ENCODE peak calls at places on chromosomes 13 and 19, in seven cellular contexts. G is endodermal cell, E is IMR-90, D is mammary epithelial cell, J is colonic mucosa, B is GM23248, H is HepG2. V is an unnamed sample.

GRCh38 chr19:35389192-35389861 is 18.5 kb downstream of the GPR42 start:
- DNase-seq in G (no peak), E (no peak), D (no peak), J (peak; percentile 19), B (no peak), H (peak; percentile 82), V (no peak)

GRCh38 chr13:110509478-110509926 is 52.0 kb downstream of the RAB20 start:
- DNase-seq in G (no peak), E (peak; percentile 41), D (no peak), J (no peak), B (no peak), H (peak; percentile 41), V (no peak)

GRCh38 chr19:3964256-3965194 is 6.4 kb downstream of the DAPK3 start:
- DNase-seq in G (peak; percentile 53), E (no peak), D (no peak), J (no peak), B (no peak), H (no peak), V (no peak)

GRCh38 chr19:5536337-5536894 is 31.3 kb downstream of the TINCR start:
- DNase-seq in G (peak; percentile 97), E (peak; percentile 33), D (peak; percentile 57), J (no peak), B (peak; percentile 65), H (no peak), V (peak; percentile 90)

GRCh38 chr19:3683405-3683865 is 16.8 kb downstream of the PIP5K1C start:
- DNase-seq in G (peak; percentile 81), E (no peak), D (no peak), J (no peak), B (no peak), H (no peak), V (peak; percentile 52)

GRCh38 chr19:33267706-33268105 is 34.6 kb downstream of the CEBPA start:
- DNase-seq in G (no peak), E (no peak), D (no peak), J (no peak), B (no peak), H (no peak), V (no peak)

GRCh38 chr13:106989866-106990265 is 421.9 kb upstream of the ARGLU1 start:
- DNase-seq in G (no peak), E (no peak), D (no peak), J (no peak), B (no peak), H (no peak), V (no peak)

GRCh38 chr19:35608250-35608649 is 4.3 kb upstream of the HAUS5 start:
- DNase-seq in G (no peak), E (no peak), D (no peak), J (no peak), B (no peak), H (no peak), V (no peak)

GRCh38 chr19:3132971-3133792 is 2.7 kb upstream of the GNA15 start:
- DNase-seq in G (peak; percentile 48), E (peak; percentile 21), D (no peak), J (no peak), B (peak; percentile 78), H (no peak), V (no peak)

GRCh38 chr19:16372065-16372915 is 47.7 kb downstream of the KLF2 start:
- DNase-seq in G (no peak), E (no peak), D (no peak), J (no peak), B (no peak), H (no peak), V (no peak)

GRCh38 chr13:41580345-41580744 is 123.0 kb downstream of the RGCC start:
- DNase-seq in G (no peak), E (no peak), D (no peak), J (no peak), B (no peak), H (no peak), V (no peak)

GRCh38 chr19:45999653-46000121 is 4.4 kb downstream of the CCDC61 start:
- DNase-seq in G (peak; percentile 84), E (peak; percentile 43), D (no peak), J (no peak), B (peak; percentile 55), H (no peak), V (no peak)

GRCh38 chr13:72537782-72538181 is 189.6 kb downstream of the MZT1 start:
- DNase-seq in G (no peak), E (no peak), D (no peak), J (no peak), B (no peak), H (no peak), V (no peak)

GRCh38 chr19:17680235-17680722 is 7.9 kb downstream of the UNC13A start:
- DNase-seq in G (peak; percentile 78), E (peak; percentile 62), D (peak; percentile 37), J (peak; percentile 24), B (peak; percentile 86), H (no peak), V (no peak)

GRCh38 chr13:35720690-35721554 is 244.4 kb upstream of the MAB21L1 start:
- DNase-seq in G (peak; percentile 95), E (peak; percentile 46), D (peak; percentile 9), J (peak; percentile 53), B (peak; percentile 75), H (peak; percentile 31), V (peak; percentile 27)

GRCh38 chr13:51636349-51636890 is 52.2 kb downstream of the WDFY2 start:
- DNase-seq in G (peak; percentile 13), E (no peak), D (no peak), J (no peak), B (no peak), H (peak; percentile 99), V (no peak)

GRCh38 chr13:51635137-51635878 is 51.0 kb downstream of the WDFY2 start:
- DNase-seq in G (peak; percentile 28), E (no peak), D (no peak), J (no peak), B (no peak), H (no peak), V (no peak)

GRCh38 chr13:51629711-51630575 is 45.7 kb downstream of the WDFY2 start:
- DNase-seq in G (no peak), E (no peak), D (no peak), J (no peak), B (peak; percentile 66), H (no peak), V (no peak)

GRCh38 chr13:51628059-51628852 is 44.0 kb downstream of the WDFY2 start:
- DNase-seq in G (no peak), E (no peak), D (no peak), J (no peak), B (no peak), H (no peak), V (no peak)

GRCh38 chr13:51632643-51633357 is 48.5 kb downstream of the WDFY2 start:
- DNase-seq in G (peak; percentile 64), E (no peak), D (peak; percentile 55), J (no peak), B (peak; percentile 36), H (peak; percentile 77), V (peak; percentile 20)
- H3K9ac ChIP-seq in G (no peak overlapping the region), E (peak overlapping the region; percentile 43), D (peak overlapping the region; percentile 26), J (no peak overlapping the region), B (peak overlapping the region; percentile 56), H (peak overlapping the region; percentile 61), V (no peak overlapping the region)

GRCh38 chr19:6723108-6723618 is 2.7 kb upstream of the C3 start:
- DNase-seq in G (peak; percentile 67), E (peak; percentile 10), D (peak; percentile 51), J (no peak), B (peak; percentile 61), H (peak; percentile 93), V (no peak)
- H3K9ac ChIP-seq in G (no peak overlapping the region), E (no peak overlapping the region), D (peak overlapping the region; percentile 18), J (no peak overlapping the region), B (no peak overlapping the region), H (peak overlapping the region; percentile 63), V (peak overlapping the region; percentile 45)

GRCh38 chr19:10404888-10405808 is 1.8 kb upstream of the CDC37 start:
- DNase-seq in G (no peak), E (no peak), D (no peak), J (no peak), B (peak; percentile 46), H (no peak), V (no peak)

GRCh38 chr19:10406191-10406590 is 2.8 kb upstream of the CDC37 start:
- DNase-seq in G (no peak), E (no peak), D (no peak), J (no peak), B (no peak), H (no peak), V (no peak)

GRCh38 chr19:10407102-10407501 is 3.8 kb upstream of the CDC37 start:
- DNase-seq in G (no peak), E (no peak), D (no peak), J (no peak), B (no peak), H (no peak), V (no peak)

GRCh38 chr19:10412257-10412977 is 7.9 kb upstream of the PDE4A start:
- DNase-seq in G (no peak), E (no peak), D (no peak), J (no peak), B (no peak), H (no peak), V (no peak)

DNA sequence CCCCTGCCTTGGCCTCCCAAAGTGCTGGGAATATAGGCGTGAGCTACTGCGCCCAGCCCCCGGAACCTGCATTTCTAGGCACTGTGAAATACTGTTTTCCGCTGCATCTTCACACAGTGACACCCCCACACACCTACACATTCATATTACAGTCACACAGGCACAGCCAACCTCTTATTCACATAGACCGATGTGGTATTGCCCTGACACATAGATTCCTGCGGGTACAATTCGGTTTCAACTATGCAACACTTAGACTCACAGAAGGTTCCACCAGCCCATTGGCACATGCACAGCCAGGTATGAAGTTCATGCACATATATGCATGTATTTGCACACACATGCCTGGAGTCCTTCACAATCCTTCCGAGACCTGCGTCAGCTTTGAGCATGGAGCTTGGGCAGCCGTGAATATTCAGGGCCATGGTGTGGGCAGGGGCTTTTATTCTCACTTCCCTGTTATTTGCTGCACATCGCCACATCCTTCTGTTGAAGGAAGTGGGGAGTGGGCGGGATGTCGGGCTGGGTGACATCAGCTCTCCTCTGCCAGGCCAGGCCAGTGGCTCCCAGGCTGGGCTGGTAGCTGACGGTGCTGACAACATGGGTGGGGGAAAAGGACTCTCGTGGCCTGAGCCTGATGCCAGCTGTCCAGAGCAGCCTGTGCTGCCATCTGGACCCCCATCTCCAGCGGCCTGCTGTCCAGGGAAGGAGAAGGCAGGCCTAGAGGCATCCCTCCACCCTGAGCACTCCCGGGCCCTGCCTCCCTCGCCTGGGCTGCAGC is 5.4 kb upstream of the CDC37 start:
- DNase-seq in G (no peak), E (no peak), D (no peak), J (no peak), B (peak; percentile 37), H (no peak), V (no peak)
- H3K9ac ChIP-seq in G (no peak overlapping the region), E (no peak overlapping the region), D (no peak overlapping the region), J (no peak overlapping the region), B (no peak overlapping the region), H (no peak overlapping the region), V (peak overlapping the region; percentile 63)

DNA sequence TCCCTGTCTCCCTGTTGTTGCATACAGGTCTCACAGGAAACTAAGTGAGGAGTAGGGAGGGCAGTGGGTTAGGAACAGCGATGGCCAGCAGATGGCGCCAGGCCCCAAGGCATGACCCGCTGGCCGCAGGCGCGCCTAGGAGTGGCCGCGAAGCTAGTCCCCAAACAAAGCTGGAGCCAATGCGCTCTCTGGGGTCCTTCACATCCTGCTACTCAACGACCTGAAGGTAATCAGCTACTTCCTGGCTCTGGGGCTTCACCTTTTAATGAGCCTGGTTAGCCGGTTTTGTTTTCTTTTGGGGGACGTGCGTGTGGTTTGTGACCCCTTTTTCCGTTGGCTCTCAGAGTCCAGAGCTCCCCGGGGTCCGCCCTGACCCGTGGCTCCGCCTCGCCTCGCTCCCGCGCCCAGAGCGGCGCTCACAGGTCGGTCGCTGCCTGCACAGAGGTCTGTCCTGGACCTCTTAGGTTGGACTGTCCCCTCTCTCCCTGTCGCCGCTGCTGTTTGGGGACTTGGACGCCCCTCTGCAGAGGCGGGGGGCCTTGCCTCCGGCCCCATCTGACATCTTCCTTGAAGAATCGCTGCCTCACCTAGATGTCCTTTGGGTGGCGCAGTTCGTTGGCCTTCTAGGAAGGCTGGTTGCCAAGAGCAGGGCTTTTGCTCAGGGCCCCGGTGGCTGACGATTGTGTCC is 62.2 kb upstream of the GTF3A start:
- DNase-seq in G (peak; percentile 97), E (peak; percentile 71), D (peak; percentile 68), J (peak; percentile 91), B (peak; percentile 86), H (peak; percentile 68), V (peak; percentile 77)
- H3K9ac ChIP-seq in G (no peak overlapping the region), E (peak overlapping the region; percentile 81), D (no peak overlapping the region), J (peak overlapping the region; percentile 54), B (peak overlapping the region; percentile 42), H (peak overlapping the region; percentile 64), V (peak overlapping the region; percentile 79)

V was measured in NT2/D1.